ENCODE peak calls at places on chromosomes 6 and 20, in five cellular contexts. F, U, I, A and W are unnamed samples.

GRCh38 chr20:25117961-25118360 is 36.0 kb upstream of the VSX1 start:
- DNase-seq in U (no peak), A (no peak), F (no peak), I (no peak), W (no peak)

GRCh38 chr20:53707341-53708102 is 113.9 kb upstream of the ZNF217 start:
- DNase-seq in A (no peak), I (peak), U (no peak), F (no peak), W (no peak)

GRCh38 chr6:150142657-150143501 is at the start of gene PPP1R14C:
- DNase-seq in I (no peak), A (peak), F (no peak), U (no peak), W (peak)

GRCh38 chr6:105940990-105941389 is 145.1 kb upstream of the PRDM1 start:
- DNase-seq in F (no peak), U (no peak), I (no peak), A (no peak), W (no peak)

GRCh38 chr6:38799529-38800184 is 84.5 kb downstream of the DNAH8 start:
- DNase-seq in U (no peak), A (no peak), F (no peak), I (no peak), W (no peak)

GRCh38 chr6:42251500-42251899 is 33.8 kb upstream of the MRPS10 start:
- DNase-seq in F (no peak), I (no peak), U (no peak), A (no peak), W (no peak)

GRCh38 chr20:17680128-17680835 is 1.8 kb downstream of the RRBP1 start:
- DNase-seq in U (peak), A (no peak), F (no peak), I (no peak), W (peak)

GRCh38 chr6:170174124-170174770 is 116.6 kb downstream of the DLL1 start:
- DNase-seq in I (no peak), U (no peak), F (no peak), A (no peak), W (no peak)

GRCh38 chr6:158249437-158249836 is 62.8 kb upstream of the TULP4 start:
- DNase-seq in F (no peak), U (no peak), A (no peak), I (no peak), W (no peak)

GRCh38 chr20:15708984-15709598 is 864.2 kb downstream of the KIF16B start:
- DNase-seq in F (peak), A (peak), I (no peak), U (peak), W (peak)

GRCh38 chr6:15481892-15482291 is 180.9 kb downstream of the DTNBP1 start:
- DNase-seq in F (no peak), A (no peak), I (no peak), U (no peak), W (no peak)

GRCh38 chr20:4332466-4332865 is 317.1 kb upstream of the RNF24 start:
- DNase-seq in I (no peak), U (no peak), A (no peak), F (no peak), W (no peak)

GRCh38 chr6:116405147-116405546 is 34.4 kb downstream of the DSE start:
- DNase-seq in F (no peak), A (no peak), U (no peak), I (peak), W (peak)

GRCh38 chr6:27720607-27721580 is 191.3 kb downstream of the OR2B2 start:
- DNase-seq in A (peak), F (peak), I (no peak), U (peak), W (peak)
- TF ChIP-seq SUZ12 in A (no peak), F (no peak), I (no peak), U (no peak), W (no peak)

DNA sequence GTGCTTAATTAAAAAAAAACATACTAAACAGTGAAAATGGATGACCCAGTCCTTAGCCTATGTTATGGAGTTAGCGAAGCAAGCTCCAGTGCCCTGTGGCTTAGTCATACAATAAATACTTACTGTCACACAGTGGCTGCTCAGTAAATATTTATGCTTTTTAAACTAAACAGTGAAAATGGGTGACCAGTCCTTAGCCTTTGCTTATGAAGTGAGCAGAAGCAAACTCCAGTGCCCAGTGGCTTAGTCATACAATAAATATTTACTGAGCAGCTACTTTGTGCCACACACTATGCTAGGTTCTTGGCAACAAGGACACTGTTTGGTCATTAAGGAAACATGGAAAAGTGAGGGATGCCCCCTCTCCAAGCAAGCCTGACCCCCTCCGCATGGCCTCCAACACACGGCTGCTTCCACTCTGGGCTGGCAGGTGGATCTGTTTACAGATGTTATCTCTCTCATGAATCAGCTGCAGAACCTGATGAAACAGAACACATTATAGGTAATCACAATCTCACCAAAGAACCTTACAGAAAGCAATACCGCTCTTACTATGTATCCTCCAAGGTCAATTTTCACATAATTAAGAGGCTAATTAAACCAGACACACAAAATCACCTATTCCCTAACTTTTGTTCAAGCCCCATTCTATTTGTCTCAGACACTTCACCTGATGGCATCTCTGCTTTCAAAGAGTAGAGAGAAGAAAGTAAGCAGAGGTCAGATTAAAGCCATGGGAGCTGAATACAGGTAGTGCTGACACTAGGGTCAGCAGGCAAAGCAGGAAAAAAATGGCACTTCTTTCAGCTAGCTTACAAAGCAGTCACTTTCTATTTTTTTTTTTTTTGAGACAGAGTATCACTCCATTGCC is 27.3 kb downstream of the CDK5RAP1 start:
- DNase-seq in I (no peak), A (no peak), U (peak), F (no peak), W (no peak)
- TF ChIP-seq SUZ12 in I (no peak), A (no peak), U (no peak), F (no peak), W (no peak)

DNA sequence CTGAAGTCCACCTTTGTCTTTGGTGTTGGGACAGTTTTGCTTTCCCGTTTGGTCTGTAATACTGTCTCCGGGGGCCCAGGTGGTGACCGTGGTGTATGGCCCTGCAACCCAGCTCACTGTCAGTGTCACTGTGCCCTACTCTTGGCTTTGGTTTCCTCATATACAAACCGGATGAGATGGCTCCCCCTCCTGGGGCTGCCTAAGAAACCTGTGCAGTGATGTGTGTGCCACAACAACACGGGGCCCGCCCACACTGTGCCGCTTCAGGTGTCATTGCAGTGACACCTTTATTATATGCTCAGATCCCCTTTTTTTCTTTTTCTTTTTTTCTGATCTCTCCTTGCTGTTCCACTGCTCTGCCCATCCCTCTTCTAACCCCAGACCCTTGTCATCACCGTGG is 73.9 kb downstream of the RAMACL start:
- DNase-seq in U (no peak), I (no peak), A (no peak), F (no peak), W (no peak)
- TF ChIP-seq SUZ12 in U (no peak), I (no peak), A (no peak), F (no peak), W (no peak)

GRCh38 chr6:133286765-133287164 is 45.6 kb downstream of the EYA4 start:
- DNase-seq in I (no peak), A (peak), F (no peak), U (no peak), W (no peak)
- TF ChIP-seq SUZ12 in I (no peak), A (no peak), F (no peak), U (no peak), W (no peak)

DNA sequence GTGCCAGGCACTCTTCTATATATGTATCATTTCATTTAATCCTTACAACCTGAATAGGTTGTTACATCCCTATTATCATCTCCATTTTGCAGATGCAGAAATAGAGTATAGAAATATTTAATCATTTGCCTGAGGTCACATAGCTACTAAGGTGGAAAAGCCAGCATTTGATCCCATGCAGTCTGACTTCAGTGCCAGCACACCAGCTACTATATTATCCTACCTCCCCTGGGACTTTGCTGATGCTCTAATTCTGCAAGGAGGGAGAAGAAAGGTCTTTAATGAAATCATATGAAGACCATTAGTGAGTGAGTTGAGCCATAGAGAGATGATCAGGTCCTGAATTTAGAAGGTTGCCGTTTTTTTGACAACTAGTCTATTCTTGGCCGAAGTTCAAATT is 53.7 kb downstream of the TOP1 start:
- DNase-seq in F (no peak), U (no peak), A (no peak), I (no peak), W (no peak)
- TF ChIP-seq SUZ12 in F (no peak), U (no peak), A (no peak), I (no peak), W (no peak)

GRCh38 chr20:57794600-57795346 is 85.0 kb upstream of the PMEPA1 start:
- DNase-seq in F (no peak), I (no peak), U (no peak), A (no peak), W (no peak)

GRCh38 chr20:57795977-57796560 is 86.3 kb upstream of the PMEPA1 start:
- DNase-seq in I (no peak), F (no peak), U (no peak), A (no peak), W (no peak)

GRCh38 chr20:57793421-57793820 is 83.6 kb upstream of the PMEPA1 start:
- DNase-seq in A (no peak), I (no peak), F (no peak), U (no peak), W (no peak)

GRCh38 chr20:57797401-57797800 is 87.6 kb upstream of the PMEPA1 start:
- DNase-seq in U (no peak), I (no peak), A (no peak), F (no peak), W (no peak)

DNA sequence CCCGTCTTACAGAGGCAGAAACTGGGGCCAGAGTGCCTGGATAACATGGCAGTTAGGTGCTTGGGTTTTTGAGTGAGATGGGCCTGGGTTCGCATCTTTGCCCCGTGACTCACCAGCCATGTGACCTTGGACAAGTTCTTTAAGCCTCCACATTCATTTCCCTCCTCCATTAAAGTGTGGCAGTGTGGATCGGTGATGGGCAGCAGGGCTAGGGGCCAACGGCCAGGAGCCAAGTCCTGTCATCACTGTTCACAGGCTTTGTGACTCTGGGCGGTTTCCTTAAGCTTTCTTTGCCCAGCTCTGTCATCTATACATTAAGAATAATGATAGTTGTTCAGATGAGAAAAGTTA is 85.5 kb upstream of the PMEPA1 start:
- DNase-seq in A (no peak), I (no peak), F (no peak), U (peak), W (no peak)
- TF ChIP-seq SUZ12 in A (no peak), I (no peak), F (no peak), U (no peak), W (no peak)

GRCh38 chr6:31920803-31921202 is 6.7 kb upstream of the C2 start:
- DNase-seq in U (no peak), F (no peak), A (no peak), I (no peak), W (no peak)
- TF ChIP-seq SUZ12 in U (no peak), F (no peak), A (no peak), I (no peak), W (no peak)

DNA sequence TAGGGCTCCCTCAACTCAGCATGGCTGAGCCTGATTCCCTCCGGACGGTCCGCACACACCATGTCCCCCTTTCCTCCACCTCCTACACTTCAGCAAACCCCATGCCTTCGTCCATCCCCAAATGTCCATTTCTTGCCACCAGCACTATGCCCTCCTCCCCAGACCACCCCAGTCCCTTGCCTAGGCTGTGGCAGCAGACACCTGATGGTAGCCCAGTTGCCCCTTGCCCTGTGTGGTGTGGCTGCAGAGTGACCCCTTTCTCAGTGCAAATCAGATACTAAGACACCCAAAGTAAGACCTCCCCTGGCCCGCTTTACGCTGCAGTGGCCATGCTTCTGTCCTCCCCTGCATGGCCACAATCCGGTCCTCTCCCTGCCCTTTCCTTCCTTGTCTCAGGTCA is 34.1 kb upstream of the CD93 start:
- DNase-seq in I (no peak), F (no peak), U (no peak), A (no peak), W (no peak)
- TF ChIP-seq SUZ12 in I (no peak), F (no peak), U (no peak), A (no peak), W (no peak)

GRCh38 chr6:25118038-25118437 is 161.1 kb upstream of the CARMIL1 start:
- DNase-seq in U (no peak), I (no peak), A (no peak), F (no peak), W (no peak)

GRCh38 chr6:25111782-25112181 is 167.4 kb upstream of the CARMIL1 start:
- DNase-seq in A (no peak), F (no peak), I (no peak), U (no peak), W (no peak)

GRCh38 chr6:25113436-25113835 is 165.7 kb upstream of the CARMIL1 start:
- DNase-seq in U (no peak), A (no peak), I (no peak), F (no peak), W (no peak)

GRCh38 chr6:25107218-25107617 is 171.5 kb upstream of the RIPOR2 start:
- DNase-seq in F (no peak), A (no peak), U (no peak), I (no peak), W (no peak)

GRCh38 chr6:25112207-25112874 is 166.8 kb upstream of the CARMIL1 start:
- DNase-seq in I (no peak), F (no peak), A (no peak), U (no peak), W (no peak)
- TF ChIP-seq SUZ12 in I (no peak), F (no peak), A (no peak), U (no peak), W (no peak)

GRCh38 chr6:13249817-13250216 is 78.5 kb downstream of the TBC1D7 start:
- DNase-seq in A (no peak), U (no peak), I (no peak), F (no peak), W (no peak)

GRCh38 chr6:13248953-13249432 is 79.3 kb downstream of the TBC1D7 start:
- DNase-seq in F (no peak), A (no peak), I (no peak), U (no peak), W (no peak)

GRCh38 chr6:13253272-13253671 is 75.1 kb downstream of the TBC1D7 start:
- DNase-seq in F (no peak), I (no peak), A (no peak), U (no peak), W (no peak)

GRCh38 chr6:13250703-13251102 is 77.6 kb downstream of the TBC1D7 start:
- DNase-seq in U (no peak), A (no peak), F (no peak), I (no peak), W (no peak)

GRCh38 chr6:13251242-13251641 is 77.1 kb downstream of the TBC1D7 start:
- DNase-seq in F (no peak), I (no peak), A (no peak), U (peak), W (no peak)
- TF ChIP-seq SUZ12 in F (no peak), I (no peak), A (no peak), U (no peak), W (no peak)